ENCODE peak calls at places on chromosomes 7 and 10, in ten cellular contexts. X, D, R, H, F, J, O, C, P and W are unnamed samples.

GRCh38 chr7:115672024-115672423 is 358.5 kb downstream of the TFEC start:
- DNase-seq in X (no peak), D (no peak), R (no peak), H (peak), F (no peak), J (no peak), O (no peak), C (no peak), P (no peak), W (no peak)

GRCh38 chr7:145850636-145851035 is 266.0 kb upstream of the CNTNAP2 start:
- DNase-seq in X (no peak), D (no peak), R (no peak), H (no peak), F (no peak), J (no peak), O (no peak), C (no peak), P (no peak), W (no peak)

GRCh38 chr10:23804125-23804524 is 365.2 kb downstream of the OTUD1 start:
- DNase-seq in X (no peak), D (no peak), R (no peak), H (no peak), F (no peak), J (no peak), O (no peak), C (no peak), P (no peak), W (no peak)

GRCh38 chr7:151895695-151896485 is 19.0 kb upstream of the PRKAG2 start:
- DNase-seq in X (peak), D (no peak), R (no peak), H (no peak), F (no peak), J (no peak), O (no peak), C (no peak), P (no peak), W (peak)

GRCh38 chr7:16708980-16709379 is 44.6 kb upstream of the TSPAN13 start:
- DNase-seq in X (peak), D (no peak), R (no peak), H (peak), F (no peak), J (no peak), O (no peak), C (no peak), P (no peak), W (no peak)

GRCh38 chr10:44280211-44280610 is 104.7 kb downstream of the CXCL12 start:
- DNase-seq in X (no peak), D (no peak), R (no peak), H (no peak), F (no peak), J (no peak), O (no peak), C (no peak), P (no peak), W (no peak)

GRCh38 chr7:87424075-87424474 is 51.4 kb downstream of the ABCB4 start:
- DNase-seq in X (no peak), D (no peak), R (no peak), H (no peak), F (no peak), J (no peak), O (no peak), C (no peak), P (no peak), W (no peak)

GRCh38 chr10:14009315-14010082 is 321.2 kb downstream of the FRMD4A start:
- DNase-seq in X (no peak), D (no peak), R (no peak), H (peak), F (no peak), J (no peak), O (no peak), C (no peak), P (no peak), W (peak)

GRCh38 chr10:131049051-131049450 is 262.5 kb downstream of the TCERG1L start:
- DNase-seq in X (no peak), D (no peak), R (no peak), H (no peak), F (no peak), J (no peak), O (no peak), C (no peak), P (no peak), W (no peak)

GRCh38 chr7:23017303-23017702 is 3.4 kb upstream of the HYCC1 start:
- DNase-seq in X (no peak), D (no peak), R (no peak), H (no peak), F (no peak), J (no peak), O (no peak), C (no peak), P (no peak), W (no peak)

GRCh38 chr7:46032936-46033335 is 111.9 kb upstream of the IGFBP3 start:
- DNase-seq in X (no peak), D (no peak), R (no peak), H (peak), F (no peak), J (no peak), O (no peak), C (no peak), P (no peak), W (no peak)

GRCh38 chr7:119270045-119270464 is 1002.9 kb upstream of the KCND2 start:
- DNase-seq in X (peak), D (no peak), R (peak), H (peak), F (peak), J (peak), O (peak), C (no peak), P (peak), W (peak)

GRCh38 chr7:18434171-18434570 is 61.4 kb upstream of the HDAC9 start:
- DNase-seq in X (no peak), D (no peak), R (no peak), H (no peak), F (no peak), J (no peak), O (no peak), C (no peak), P (no peak), W (no peak)

GRCh38 chr10:116001266-116001857 is 271.6 kb downstream of the GFRA1 start:
- DNase-seq in X (no peak), D (peak), R (peak), H (no peak), F (no peak), J (no peak), O (no peak), C (no peak), P (no peak), W (no peak)

GRCh38 chr7:36284470-36284869 is 105.2 kb upstream of the ANLN start:
- DNase-seq in X (no peak), D (no peak), R (no peak), H (no peak), F (no peak), J (no peak), O (no peak), C (no peak), P (no peak), W (no peak)

GRCh38 chr7:36286688-36287087 is 103.0 kb upstream of the ANLN start:
- DNase-seq in X (no peak), D (no peak), R (no peak), H (no peak), F (no peak), J (no peak), O (no peak), C (no peak), P (no peak), W (no peak)

GRCh38 chr7:36283711-36284130 is 105.9 kb upstream of the ANLN start:
- DNase-seq in X (peak), D (peak), R (no peak), H (no peak), F (no peak), J (no peak), O (no peak), C (no peak), P (no peak), W (peak)

GRCh38 chr7:36286241-36286640 is 103.4 kb upstream of the ANLN start:
- DNase-seq in X (no peak), D (no peak), R (no peak), H (no peak), F (no peak), J (no peak), O (no peak), C (no peak), P (peak), W (no peak)

GRCh38 chr7:36285276-36285675 is 104.4 kb upstream of the ANLN start:
- DNase-seq in X (no peak), D (no peak), R (no peak), H (no peak), F (no peak), J (no peak), O (no peak), C (no peak), P (no peak), W (no peak)
- H3K4me3 ChIP-seq in X (no peak), D (no peak), R (no peak), H (no peak), F (no peak), J (no peak), O (no peak), C (no peak), P (no peak), W (no peak)

DNA sequence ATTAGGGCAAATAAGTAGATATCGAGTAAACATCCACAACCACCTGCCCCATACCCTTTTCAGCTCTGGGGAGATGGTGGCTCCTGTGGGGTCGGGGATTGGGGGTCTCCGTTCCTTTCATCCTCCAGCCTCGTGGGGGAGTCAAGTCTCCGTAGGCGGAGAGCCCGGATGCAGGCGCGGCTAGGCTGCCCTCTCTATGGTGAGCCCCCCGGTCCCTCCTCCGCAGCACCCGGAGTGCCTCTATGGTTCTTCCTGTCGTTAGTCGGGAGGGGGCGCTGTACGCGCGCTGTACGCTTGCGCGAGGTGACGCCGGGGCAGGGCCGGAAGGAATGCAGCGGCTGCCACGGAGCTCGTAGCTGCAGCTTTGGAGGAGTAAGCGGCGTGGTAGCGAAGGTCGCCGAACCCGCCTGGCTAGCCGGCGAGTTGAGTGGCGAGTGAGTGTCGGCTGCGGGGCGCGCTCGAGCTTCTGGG is 14.8 kb upstream of the MMD2 start:
- DNase-seq in X (peak), D (peak), R (peak), H (peak), F (peak), J (peak), O (peak), C (peak), P (peak), W (peak)
- TF ChIP-seq POLR2A in X (peak), D (no peak), R (no peak), H (peak), F (peak), J (peak), O (no peak), C (peak), P (peak), W (no peak)

GRCh38 chr10:104689105-104689504 is 48.0 kb downstream of the SORCS3 start:
- DNase-seq in X (no peak), D (no peak), R (no peak), H (no peak), F (no peak), J (no peak), O (no peak), C (no peak), P (no peak), W (no peak)

GRCh38 chr10:104689547-104689946 is 48.5 kb downstream of the SORCS3 start:
- DNase-seq in X (no peak), D (no peak), R (no peak), H (no peak), F (no peak), J (no peak), O (no peak), C (no peak), P (no peak), W (no peak)

GRCh38 chr10:104688251-104688650 is 47.2 kb downstream of the SORCS3 start:
- DNase-seq in X (no peak), D (no peak), R (no peak), H (no peak), F (no peak), J (no peak), O (no peak), C (no peak), P (no peak), W (no peak)

GRCh38 chr10:104690081-104690480 is 49.0 kb downstream of the SORCS3 start:
- DNase-seq in X (no peak), D (no peak), R (no peak), H (no peak), F (no peak), J (no peak), O (no peak), C (no peak), P (no peak), W (no peak)

GRCh38 chr10:104694074-104694473 is 53.0 kb downstream of the SORCS3 start:
- DNase-seq in X (no peak), D (no peak), R (no peak), H (no peak), F (no peak), J (no peak), O (no peak), C (no peak), P (no peak), W (no peak)
- H3K4me3 ChIP-seq in X (no peak), D (no peak), R (no peak), H (no peak), F (no peak), J (no peak), O (no peak), C (no peak), P (no peak), W (no peak)

DNA sequence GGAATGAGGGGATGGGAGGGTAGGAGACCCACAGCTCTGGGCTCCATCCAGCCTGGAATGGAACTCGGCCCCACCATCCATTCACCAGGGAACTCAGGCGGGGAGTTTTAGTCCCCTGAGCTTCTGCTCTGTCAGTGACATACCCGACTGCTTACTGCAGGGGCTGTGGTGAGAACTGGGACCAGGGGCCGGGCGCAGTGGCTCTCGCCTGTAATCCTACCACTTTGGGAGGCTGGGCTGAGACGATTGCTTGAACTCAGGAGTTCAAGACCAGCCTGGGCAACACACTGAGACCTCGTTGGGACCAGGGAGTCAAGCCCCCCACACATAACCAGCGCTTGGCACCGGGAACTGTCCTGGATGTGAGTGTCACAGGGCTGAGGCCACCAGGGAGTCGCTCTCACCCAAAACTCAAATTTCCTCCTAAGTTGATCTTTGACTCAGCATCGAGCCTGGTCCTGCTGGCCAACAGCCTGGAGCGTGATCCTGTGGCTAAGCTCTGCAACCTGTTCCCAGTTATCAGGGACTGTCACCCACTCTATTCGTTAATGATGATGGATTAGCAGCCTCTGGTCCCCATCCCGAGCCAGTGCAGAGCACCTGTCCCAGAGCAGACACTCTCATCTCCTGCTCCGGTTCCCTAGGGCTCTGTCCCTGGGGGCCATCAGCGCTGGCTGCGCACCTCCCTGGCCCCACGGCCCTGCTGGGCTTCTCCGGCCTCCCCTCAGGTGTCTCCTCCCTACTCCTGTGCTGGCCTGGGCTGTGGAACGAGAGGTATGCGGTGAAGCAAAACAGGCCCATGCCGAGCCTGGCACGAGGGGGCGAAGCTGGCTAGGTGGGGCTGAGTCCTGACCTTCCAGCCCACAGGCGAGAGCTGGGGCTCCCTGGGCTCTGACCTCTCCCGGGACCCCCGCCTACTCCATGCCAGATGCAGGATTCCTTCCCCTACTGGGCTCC is 902 bp upstream of the CLDN15 start:
- DNase-seq in X (no peak), D (no peak), R (no peak), H (no peak), F (no peak), J (no peak), O (no peak), C (no peak), P (no peak), W (no peak)
- TF ChIP-seq POLR2A in X (no peak), D (no peak), R (no peak), H (no peak), F (no peak), J (no peak), O (no peak), C (no peak), P (no peak), W (no peak)

GRCh38 chr10:123117644-123118409 is 17.9 kb upstream of the HMX3 start:
- DNase-seq in X (no peak), D (no peak), R (no peak), H (no peak), F (no peak), J (no peak), O (no peak), C (no peak), P (no peak), W (no peak)
- H3K4me3 ChIP-seq in X (no peak), D (no peak), R (no peak), H (no peak), F (no peak), J (no peak), O (no peak), C (no peak), P (no peak), W (no peak)

GRCh38 chr7:123211545-123211944 is 11.8 kb upstream of the SLC13A1 start:
- DNase-seq in X (no peak), D (no peak), R (no peak), H (no peak), F (no peak), J (no peak), O (no peak), C (no peak), P (no peak), W (no peak)
- TF ChIP-seq POLR2A in X (no peak), D (no peak), R (no peak), H (no peak), F (no peak), J (no peak), O (no peak), C (no peak), P (no peak), W (no peak)

GRCh38 chr7:6227294-6227846 is 45.1 kb downstream of the CYTH3 start:
- DNase-seq in X (peak), D (peak), R (no peak), H (peak), F (no peak), J (no peak), O (peak), C (no peak), P (no peak), W (no peak)
- H3K4me3 ChIP-seq in X (no peak), D (no peak), R (no peak), H (no peak), F (no peak), J (no peak), O (no peak), C (no peak), P (no peak), W (no peak)